ENCODE peak calls at places on chromosomes 7 and 10, in eight cellular contexts. E is ovary; S is CD4-positive, alpha-beta memory T cell; I is IMR-90; C is prostate gland; W is keratinocyte; U is transverse colon; J is right lobe of liver. B is an unnamed sample.

GRCh38 chr7:143390098-143390772 is 9.1 kb downstream of the ZYX start:
- DNase-seq in E (no peak), S (no peak), I (no peak), C (no peak), W (no peak), U (no peak), J (no peak), B (no peak)

GRCh38 chr7:24587853-24588252 is 14.6 kb downstream of the PALS2 start:
- DNase-seq in E (no peak), S (peak; percentile 32), I (no peak), C (no peak), W (no peak), U (no peak), J (no peak), B (no peak)

GRCh38 chr10:130137077-130137448 is 872 bp downstream of the GLRX3 start:
- DNase-seq in E (no peak), S (no peak), I (peak; percentile 48), C (no peak), W (no peak), U (no peak), J (no peak), B (no peak)

GRCh38 chr7:92799446-92800211 is 36.7 kb downstream of the CDK6 start:
- DNase-seq in E (no peak), S (no peak), I (no peak), C (no peak), W (no peak), U (no peak), J (no peak), B (no peak)

GRCh38 chr10:91576096-91576545 is 56.8 kb downstream of the PPP1R3C start:
- DNase-seq in E (no peak), S (no peak), I (peak; percentile 31), C (no peak), W (no peak), U (no peak), J (no peak), B (no peak)

GRCh38 chr10:102674566-102674965 is 30.3 kb downstream of the TRIM8 start:
- DNase-seq in E (no peak), S (no peak), I (no peak), C (no peak), W (no peak), U (no peak), J (no peak), B (no peak)

GRCh38 chr7:43669286-43670081 is 59.8 kb downstream of the COA1 start:
- DNase-seq in E (no peak), S (peak; percentile 79), I (no peak), C (no peak), W (no peak), U (peak; percentile 26), J (no peak), B (no peak)

GRCh38 chr10:6204341-6205191 is 1.8 kb downstream of the PFKFB3 start:
- DNase-seq in E (peak; percentile 78), S (no peak), I (peak; percentile 84), C (peak; percentile 69), W (peak; percentile 49), U (peak; percentile 32), J (peak; percentile 67), B (peak; percentile 63)

GRCh38 chr10:127182161-127182560 is 14.2 kb downstream of the INSYN2A start:
- DNase-seq in E (no peak), S (no peak), I (no peak), C (no peak), W (no peak), U (no peak), J (no peak), B (no peak)

GRCh38 chr7:143074141-143074540 is 22.0 kb downstream of the OR6V1 start:
- DNase-seq in E (no peak), S (no peak), I (no peak), C (no peak), W (no peak), U (no peak), J (no peak), B (no peak)

DNA sequence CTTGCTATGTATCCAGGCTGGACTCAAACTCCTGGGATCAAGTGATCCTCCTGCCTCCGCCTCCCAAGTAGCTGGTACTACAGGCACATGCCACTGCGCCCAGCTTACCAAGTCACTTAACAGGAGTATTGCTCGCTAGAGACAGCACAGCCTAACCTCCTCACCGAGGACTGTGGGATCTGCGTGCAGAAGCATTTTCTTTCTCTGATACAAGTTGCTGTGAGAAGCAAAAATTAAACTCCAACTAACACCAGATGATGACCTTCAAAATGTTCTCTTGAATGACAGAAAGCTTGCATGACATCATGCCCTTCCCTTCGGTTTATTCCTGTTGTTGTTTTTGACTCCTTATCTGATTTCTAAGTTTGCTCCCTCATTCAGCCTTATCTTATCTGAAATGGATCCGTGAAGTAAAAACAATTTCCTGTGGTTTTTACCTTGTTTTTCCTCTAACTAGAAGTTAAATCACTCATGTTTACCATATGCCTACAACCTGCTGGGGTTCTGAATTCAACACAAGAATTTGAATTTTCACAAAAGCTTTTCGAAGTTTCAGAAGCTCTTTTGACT is 94.4 kb upstream of the KIF5B start:
- DNase-seq in E (no peak), S (peak; percentile 35), I (no peak), C (no peak), W (no peak), U (no peak), J (no peak), B (no peak)
- H3K27ac ChIP-seq in E (no peak overlapping the region), S (no peak overlapping the region), I (no peak overlapping the region), C (no peak overlapping the region), W (peak overlapping the region; percentile 97), U (no peak overlapping the region), J (no peak overlapping the region), B (no peak overlapping the region)

DNA sequence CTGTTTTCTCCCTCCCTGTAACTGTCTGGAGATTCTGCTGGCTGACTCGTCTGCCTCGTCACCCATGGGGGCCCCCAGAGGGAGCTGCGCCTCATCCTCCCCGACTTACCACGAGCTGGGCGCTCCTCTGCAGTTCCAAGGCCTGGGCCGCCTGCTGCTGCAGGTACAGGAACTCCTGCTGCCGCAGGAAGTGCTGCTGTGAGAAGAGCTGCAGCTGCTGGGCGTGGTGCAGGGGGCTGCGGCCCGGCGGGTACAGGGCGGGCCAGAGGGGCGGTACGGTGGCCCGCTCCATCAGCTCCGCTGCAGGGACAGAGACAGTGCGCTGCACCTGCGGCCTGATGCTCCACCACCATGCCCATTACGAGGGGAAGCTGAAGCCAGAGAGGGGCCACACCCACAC is 47.7 kb downstream of the TNRC18 start:
- DNase-seq in E (no peak), S (peak; percentile 35), I (no peak), C (no peak), W (no peak), U (no peak), J (no peak), B (no peak)
- H3K9me3 ChIP-seq in E (no peaks in the 10 kb centered on the region), S (no peaks in the 10 kb centered on the region), I (no peaks in the 10 kb centered on the region), C (no peaks in the 10 kb centered on the region), W (no peaks in the 10 kb centered on the region), U (no peaks in the 10 kb centered on the region), J (no peaks in the 10 kb centered on the region), B (no peaks in the 10 kb centered on the region)

DNA sequence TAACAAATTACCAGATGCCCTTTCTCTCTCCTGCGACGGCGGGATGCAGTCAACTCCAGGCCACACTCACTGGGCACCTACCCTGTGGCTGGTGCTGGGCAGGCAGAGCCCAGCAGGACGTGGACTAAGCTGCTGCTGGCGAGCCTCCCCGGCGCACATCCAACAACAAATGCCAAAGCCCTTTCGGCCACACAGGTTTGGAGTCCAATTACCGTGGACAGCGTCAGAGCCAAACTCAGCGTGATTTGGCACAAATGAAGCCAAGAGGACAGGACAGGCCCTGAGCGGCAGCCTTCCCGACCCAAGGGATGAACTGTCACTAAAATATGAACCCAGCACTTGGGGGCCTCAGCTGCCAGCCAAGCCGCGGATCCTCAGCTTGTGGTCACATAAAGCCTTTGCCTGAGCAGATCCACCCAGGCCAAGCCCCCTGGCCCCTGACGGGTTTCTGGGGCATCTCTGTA is 28.4 kb downstream of the DAGLB start:
- DNase-seq in E (no peak), S (no peak), I (no peak), C (peak; percentile 30), W (no peak), U (no peak), J (peak; percentile 93), B (no peak)
- H3K27ac ChIP-seq in E (no peak overlapping the region), S (no peak overlapping the region), I (no peak overlapping the region), C (no peak overlapping the region), W (no peak overlapping the region), U (no peak overlapping the region), J (no peak overlapping the region), B (no peak overlapping the region)

DNA sequence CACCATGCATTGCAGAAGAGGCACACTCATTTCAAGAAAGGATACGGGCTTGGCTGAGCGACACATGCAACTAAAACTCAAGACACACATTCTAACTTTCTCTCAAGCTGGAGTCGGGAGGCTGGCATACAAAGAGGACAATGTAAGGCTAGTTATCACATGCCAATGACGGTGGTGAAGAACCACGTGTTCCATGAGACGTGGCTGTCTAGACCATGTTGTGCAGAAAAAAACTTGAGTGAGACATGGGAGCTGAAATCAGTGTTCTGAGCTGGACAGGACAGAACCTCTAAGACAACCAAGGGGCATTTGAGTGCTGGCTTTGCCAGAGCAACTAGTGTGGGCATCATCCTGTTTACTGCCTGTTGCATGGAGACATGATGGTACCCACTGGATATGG is 193.0 kb upstream of the DPP6 start:
- DNase-seq in E (no peak), S (no peak), I (no peak), C (no peak), W (no peak), U (no peak), J (no peak), B (no peak)
- H3K9me3 ChIP-seq in E (no peaks in the 10 kb centered on the region), S (no peaks in the 10 kb centered on the region), I (peaks cover 9% of the 10 kb centered on the region), C (no peaks in the 10 kb centered on the region), W (no peaks in the 10 kb centered on the region), U (no peaks in the 10 kb centered on the region), J (no peaks in the 10 kb centered on the region), B (no peaks in the 10 kb centered on the region)

GRCh38 chr7:86930554-86931307 is 128.7 kb downstream of the ELAPOR2 start:
- DNase-seq in E (no peak), S (no peak), I (no peak), C (no peak), W (no peak), U (no peak), J (no peak), B (no peak)

GRCh38 chr7:86929293-86930109 is 130.0 kb downstream of the ELAPOR2 start:
- DNase-seq in E (no peak), S (no peak), I (no peak), C (no peak), W (no peak), U (no peak), J (no peak), B (no peak)

GRCh38 chr7:86925221-86925620 is 134.2 kb downstream of the ELAPOR2 start:
- DNase-seq in E (no peak), S (no peak), I (no peak), C (no peak), W (no peak), U (no peak), J (no peak), B (no peak)

GRCh38 chr7:86926732-86927131 is 132.7 kb downstream of the ELAPOR2 start:
- DNase-seq in E (no peak), S (peak; percentile 39), I (peak; percentile 41), C (no peak), W (no peak), U (no peak), J (no peak), B (no peak)

DNA sequence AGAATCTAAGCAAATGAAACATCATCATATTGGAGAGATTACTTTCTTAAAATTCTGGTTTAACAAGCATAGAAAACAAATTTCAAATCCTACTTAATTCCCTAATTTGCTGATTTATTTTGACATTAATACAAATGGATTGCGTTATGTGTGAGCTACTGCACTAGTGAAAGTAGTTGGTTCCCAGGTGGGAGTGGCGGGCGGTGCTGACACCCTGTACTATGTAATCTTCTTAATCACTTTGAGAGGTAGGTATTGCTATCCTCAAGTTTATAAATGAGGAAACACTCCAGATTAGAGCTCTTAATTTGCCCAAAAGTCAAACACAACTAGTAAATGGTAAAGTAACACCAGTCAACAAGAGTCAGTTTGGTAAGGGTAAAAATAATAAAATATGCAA is 131.1 kb downstream of the ELAPOR2 start:
- DNase-seq in E (no peak), S (no peak), I (no peak), C (no peak), W (no peak), U (no peak), J (no peak), B (no peak)
- H3K27ac ChIP-seq in E (no peak overlapping the region), S (no peak overlapping the region), I (no peak overlapping the region), C (no peak overlapping the region), W (no peak overlapping the region), U (no peak overlapping the region), J (no peak overlapping the region), B (no peak overlapping the region)

B was measured in pancreas.